ENCODE peak calls at places on chromosome 2, in four cellular contexts. S is pancreas, A is endodermal cell, H is brain microvascular endothelial cell. T is an unnamed sample.

GRCh38 chr2:43469094-43469493 is 126.7 kb downstream of the THADA start:
- DNase-seq in S (no peak), A (no peak), H (no peak), T (no peak)

GRCh38 chr2:188869560-188869959 is 104.6 kb upstream of the COL3A1 start:
- DNase-seq in S (no peak), A (no peak), H (no peak), T (peak)

GRCh38 chr2:223611061-223611460 is 8.9 kb upstream of the SCG2 start:
- DNase-seq in S (no peak), A (no peak), H (no peak), T (no peak)

GRCh38 chr2:69086466-69086865 is 73.5 kb downstream of the ANTXR1 start:
- DNase-seq in S (no peak), A (no peak), H (no peak), T (no peak)

GRCh38 chr2:168632733-168633132 is 169.7 kb upstream of the NOSTRIN start:
- DNase-seq in S (no peak), A (no peak), H (peak), T (no peak)

GRCh38 chr2:188787002-188787660 is 187.0 kb upstream of the COL3A1 start:
- DNase-seq in S (no peak), A (no peak), H (peak), T (peak)

GRCh38 chr2:165844216-165844615 is 50.2 kb upstream of the GALNT3 start:
- DNase-seq in S (no peak), A (no peak), H (no peak), T (no peak)

GRCh38 chr2:16068233-16068940 is 128.0 kb downstream of the MYCN start:
- DNase-seq in S (no peak), A (peak), H (no peak), T (no peak)

GRCh38 chr2:108288534-108289106 is at the start of gene SULT1C2:
- DNase-seq in S (no peak), A (peak), H (peak), T (no peak)

GRCh38 chr2:19893520-19894134 is 8.2 kb downstream of the TTC32 start:
- DNase-seq in S (no peak), A (no peak), H (no peak), T (no peak)

GRCh38 chr2:41941831-41942230 is 106.0 kb upstream of the PKDCC start:
- DNase-seq in S (no peak), A (no peak), H (no peak), T (no peak)

GRCh38 chr2:231176061-231176460 is 22.4 kb upstream of the ARMC9 start:
- DNase-seq in S (no peak), A (peak), H (no peak), T (no peak)

GRCh38 chr2:191703079-191703725 is 25.3 kb downstream of the NABP1 start:
- DNase-seq in S (no peak), A (no peak), H (no peak), T (no peak)

GRCh38 chr2:129484999-129485398 is 494.5 kb upstream of the RAB6C start:
- DNase-seq in S (no peak), A (no peak), H (no peak), T (no peak)

DNA sequence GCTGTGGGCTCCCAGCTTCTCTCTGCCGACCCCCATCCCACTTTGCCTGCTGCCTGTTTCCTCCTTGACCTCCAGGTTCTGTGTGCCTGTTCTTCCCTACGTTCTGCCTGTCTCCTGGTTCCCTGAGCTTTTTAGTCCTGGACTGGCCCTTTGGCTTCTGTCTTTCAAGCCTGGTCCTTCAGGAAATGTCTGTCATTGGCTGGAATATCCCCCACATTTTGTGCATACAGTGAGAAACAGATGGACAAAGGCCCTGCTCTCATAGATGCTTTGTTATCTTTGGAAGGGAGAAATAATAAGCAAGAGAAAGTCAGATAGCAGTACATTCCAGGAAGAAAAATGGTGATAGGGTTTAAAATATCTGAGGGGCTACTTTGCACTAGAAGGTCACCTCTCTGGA is 5.7 kb downstream of the MGAT5 start:
- DNase-seq in S (no peak), A (no peak), H (no peak), T (no peak)
- TF ChIP-seq CTCF in S (no peak), A (no peak), H (no peak), T (no peak)

GRCh38 chr2:98454073-98454472 is 9.4 kb downstream of the INPP4A start:
- DNase-seq in S (no peak), A (peak), H (no peak), T (no peak)
- H3K4me3 ChIP-seq in S (no peak), A (peak), H (no peak), T (no peak)

GRCh38 chr2:175282300-175282699 is 100.8 kb upstream of the ATP5MC3 start:
- DNase-seq in S (no peak), A (no peak), H (no peak), T (peak)
- TF ChIP-seq CTCF in S (no peak), A (peak), H (peak), T (peak)

GRCh38 chr2:216497382-216497781 is 1.3 kb upstream of the RPL37A start:
- DNase-seq in S (no peak), A (no peak), H (no peak), T (no peak)
- H3K4me3 ChIP-seq in S (peak), A (peak), H (no peak), T (no peak)

DNA sequence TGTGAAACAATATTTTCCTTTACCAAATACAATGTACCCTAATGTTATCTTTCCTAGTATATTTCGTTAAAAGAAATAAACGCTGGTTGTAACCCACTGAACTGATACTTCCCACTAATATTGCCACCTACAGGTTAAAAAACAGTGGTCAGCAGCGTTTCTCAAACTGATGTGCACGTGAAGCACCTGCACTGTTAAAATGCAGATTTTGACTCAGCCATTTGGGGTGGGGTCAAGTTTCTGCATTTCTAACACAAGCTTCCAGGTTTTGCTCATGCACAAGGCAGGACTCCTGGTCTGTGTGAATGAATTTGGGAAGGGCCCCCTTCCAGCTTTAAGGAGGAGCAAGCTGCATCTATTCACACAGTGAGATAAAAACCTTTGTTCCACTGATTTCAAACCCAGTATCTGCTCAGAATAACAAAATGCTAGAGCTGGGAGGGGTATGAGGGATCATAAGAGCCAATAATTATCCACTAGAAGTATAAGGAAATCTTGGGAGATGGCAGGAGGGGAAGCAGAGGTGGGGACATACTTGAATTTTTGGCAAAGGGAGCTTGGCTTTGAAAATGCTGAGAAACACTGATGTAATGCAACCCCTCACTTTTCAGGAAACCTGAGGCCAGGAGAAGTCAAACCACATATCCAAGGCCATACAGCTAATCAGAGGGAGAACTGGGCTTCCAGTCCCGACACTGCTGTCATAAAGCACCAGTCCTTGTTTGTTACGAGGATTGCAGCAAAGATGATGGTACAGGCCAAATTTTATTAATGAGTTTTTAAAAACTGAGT is 116.2 kb downstream of the RBMS1 start:
- DNase-seq in S (no peak), A (peak), H (no peak), T (no peak)
- TF ChIP-seq CTCF in S (no peak), A (peak), H (peak), T (no peak)

GRCh38 chr2:27080140-27080469 is 1.7 kb downstream of the EMILIN1 start:
- DNase-seq in S (peak), A (no peak), H (no peak), T (no peak)
- H3K4me3 ChIP-seq in S (peak), A (no peak), H (peak), T (no peak)

GRCh38 chr2:225282858-225283693 is 116.4 kb upstream of the NYAP2 start:
- DNase-seq in S (no peak), A (peak), H (peak), T (peak)
- TF ChIP-seq CTCF in S (peak), A (peak), H (peak), T (peak)

T was measured in epithelial cell of esophagus.